ENCODE peak calls at places on chromosomes 11 and 22, in five cellular contexts. P is A549, J is HepG2, W is K562, Q is GM12878. H is an unnamed sample.

GRCh38 chr11:45457649-45458048 is 171.5 kb upstream of the SYT13 start:
- DNase-seq in P (no peak), J (no peak), W (no peak), Q (no peak), H (no peak)

GRCh38 chr11:126284829-126285228 is 1.9 kb downstream of the TIRAP start:
- DNase-seq in P (peak), J (peak), W (no peak), Q (peak), H (no peak)

GRCh38 chr22:48894064-48894671 is 933.5 kb downstream of the BRD1 start:
- DNase-seq in P (peak), J (no peak), W (peak), Q (no peak), H (no peak)

GRCh38 chr11:131217313-131218297 is 152.8 kb upstream of the NTM start:
- DNase-seq in P (no peak), J (no peak), W (no peak), Q (no peak), H (no peak)

GRCh38 chr22:36234919-36235318 is 4.4 kb downstream of the APOL2 start:
- DNase-seq in P (no peak), J (no peak), W (no peak), Q (no peak), H (no peak)

GRCh38 chr11:64347171-64347867 is 7.3 kb downstream of the CCDC88B start:
- DNase-seq in P (no peak), J (no peak), W (no peak), Q (no peak), H (no peak)

GRCh38 chr22:35540600-35541253 is at the start of gene RASD2:
- DNase-seq in P (peak), J (no peak), W (peak), Q (no peak), H (peak)

GRCh38 chr11:116700586-116701220 is 72.1 kb downstream of the BUD13 start:
- DNase-seq in P (no peak), J (no peak), W (no peak), Q (no peak), H (no peak)

GRCh38 chr22:41364955-41365354 is 16.8 kb upstream of the TEF start:
- DNase-seq in P (no peak), J (no peak), W (no peak), Q (no peak), H (no peak)

GRCh38 chr11:18384157-18384641 is 10.2 kb upstream of the LDHA start:
- DNase-seq in P (peak), J (peak), W (peak), Q (peak), H (no peak)

GRCh38 chr11:69705901-69706787 is 2.3 kb upstream of the FGF19 start:
- DNase-seq in P (no peak), J (peak), W (no peak), Q (no peak), H (no peak)

GRCh38 chr22:30245985-30246901 is at the start of gene LIF:
- DNase-seq in P (no peak), J (no peak), W (peak), Q (no peak), H (no peak)

GRCh38 chr22:49923445-49923844 is 5.0 kb downstream of the CRELD2 start:
- DNase-seq in P (no peak), J (no peak), W (no peak), Q (no peak), H (no peak)

GRCh38 chr22:49926916-49927315 is 8.5 kb downstream of the CRELD2 start:
- DNase-seq in P (no peak), J (no peak), W (no peak), Q (no peak), H (no peak)

GRCh38 chr22:49924113-49924833 is 5.8 kb downstream of the CRELD2 start:
- DNase-seq in P (no peak), J (no peak), W (no peak), Q (no peak), H (no peak)

GRCh38 chr22:49927483-49928184 is 9.2 kb downstream of the CRELD2 start:
- DNase-seq in P (no peak), J (no peak), W (no peak), Q (no peak), H (no peak)

GRCh38 chr22:49925525-49926128 is 7.2 kb downstream of the CRELD2 start:
- DNase-seq in P (no peak), J (no peak), W (no peak), Q (peak), H (no peak)
- TF ChIP-seq POLR2A in P (no peak), J (no peak), W (no peak), Q (peak), H (no peak)

GRCh38 chr11:2131371-2132228 is 7.6 kb downstream of the IGF2 start:
- DNase-seq in P (no peak), J (no peak), W (no peak), Q (no peak), H (no peak)
- TF ChIP-seq HDAC2 in P (no peak), J (no peak), W (no peak), Q (no peak), H (no peak)

GRCh38 chr11:62727833-62728721 is at the start of gene TTC9C:
- DNase-seq in P (peak), J (peak), W (peak), Q (peak), H (peak)
- TF ChIP-seq POLR2A in P (peak), J (peak), W (peak), Q (peak), H (no peak)

DNA sequence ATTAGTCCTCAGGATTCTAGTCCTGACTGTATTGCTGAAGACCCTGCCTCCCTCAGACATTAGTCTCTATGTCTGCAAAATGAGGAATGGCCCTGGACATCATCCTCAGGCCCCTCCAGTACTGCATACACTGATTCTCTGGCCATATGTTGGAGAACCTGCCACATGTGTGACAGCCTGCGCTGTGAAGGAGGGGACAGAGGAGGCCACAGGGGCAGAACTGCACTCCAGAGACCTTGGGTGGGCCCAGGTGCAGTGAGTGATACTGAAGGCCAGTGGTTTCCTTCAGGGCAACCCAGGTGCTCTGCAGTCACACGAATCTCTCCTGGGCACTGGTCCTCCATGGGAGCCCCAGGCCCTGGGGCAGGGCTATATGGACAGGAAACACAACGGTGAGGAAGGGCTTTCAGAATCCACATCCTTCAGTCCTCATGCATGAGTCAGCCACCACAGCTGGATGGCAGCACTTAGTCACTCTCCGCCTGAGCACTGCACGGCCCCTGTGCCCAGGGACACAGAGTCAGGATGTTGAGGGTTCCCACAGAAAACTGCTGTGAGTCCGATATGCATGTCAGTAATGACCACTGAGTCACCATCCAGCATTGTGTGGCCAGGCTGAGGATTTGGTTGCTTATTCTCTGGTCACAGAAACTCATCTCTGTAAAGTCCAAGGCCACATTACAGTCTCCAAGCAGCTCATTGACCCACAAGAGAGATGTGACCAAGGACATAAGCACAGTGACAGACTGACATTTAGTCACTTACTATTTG is 39.7 kb downstream of the ME3 start:
- DNase-seq in P (peak), J (peak), W (no peak), Q (peak), H (peak)
- TF ChIP-seq HDAC2 in P (no peak), J (no peak), W (no peak), Q (no peak), H (no peak)

DNA sequence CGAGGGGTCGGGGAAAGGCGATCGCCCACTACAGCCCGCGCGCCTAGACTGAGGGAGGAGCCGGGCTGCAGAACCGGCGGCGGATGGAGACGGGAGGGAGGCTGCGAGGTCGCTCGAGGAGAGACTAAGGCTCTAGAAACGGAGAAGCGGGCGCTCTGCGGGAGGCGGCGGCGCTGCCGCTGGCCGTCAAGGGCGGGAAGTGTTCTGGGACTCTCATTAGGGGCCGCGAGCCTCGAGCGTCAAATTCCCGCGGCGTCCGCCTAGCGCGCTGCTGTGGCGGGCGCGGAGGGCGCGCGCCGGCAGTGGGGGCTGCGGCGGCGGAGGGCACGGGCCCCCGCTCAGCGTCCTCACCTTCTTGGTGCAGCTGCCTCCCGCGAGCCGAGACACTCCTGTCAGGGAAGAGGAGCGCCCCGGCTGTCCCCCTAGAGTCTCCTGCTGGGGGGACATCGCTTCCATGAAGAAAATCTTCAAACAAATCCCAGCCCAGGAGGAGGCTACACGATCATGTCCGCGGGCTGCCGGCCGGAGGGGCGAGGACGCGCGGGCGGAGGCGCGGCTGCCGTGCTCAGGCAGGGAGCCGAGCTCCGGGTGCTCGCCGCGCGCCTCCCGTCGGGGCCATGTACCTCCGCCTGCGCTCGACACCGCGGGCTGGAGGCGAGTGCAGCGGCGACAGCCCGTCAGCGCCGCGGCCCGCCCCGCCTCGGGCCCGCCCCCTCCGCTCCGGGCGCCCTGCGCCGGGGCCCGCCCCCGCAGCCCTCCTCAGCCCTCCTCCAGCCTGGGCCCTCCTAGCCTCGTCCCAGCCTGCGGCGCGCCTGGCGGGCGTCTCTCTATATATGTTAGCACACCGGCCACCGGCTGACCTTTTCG is at the start of gene ARHGAP20:
- DNase-seq in P (peak), J (peak), W (peak), Q (no peak), H (peak)
- TF ChIP-seq POLR2A in P (no peak), J (no peak), W (no peak), Q (no peak), H (no peak)

GRCh38 chr11:12222099-12222751 is 111.8 kb downstream of the MICAL2 start:
- DNase-seq in P (no peak), J (peak), W (peak), Q (no peak), H (no peak)

GRCh38 chr11:12226093-12226492 is 115.7 kb downstream of the MICAL2 start:
- DNase-seq in P (no peak), J (no peak), W (no peak), Q (no peak), H (no peak)

GRCh38 chr11:12225046-12225739 is 114.8 kb downstream of the MICAL2 start:
- DNase-seq in P (no peak), J (no peak), W (no peak), Q (no peak), H (no peak)

GRCh38 chr11:12223771-12224536 is 113.6 kb downstream of the MICAL2 start:
- DNase-seq in P (no peak), J (no peak), W (no peak), Q (no peak), H (no peak)

GRCh38 chr11:12224537-12224893 is 114.1 kb downstream of the MICAL2 start:
- DNase-seq in P (no peak), J (no peak), W (no peak), Q (peak), H (no peak)
- TF ChIP-seq HDAC2 in P (no peak), J (no peak), W (no peak), Q (no peak), H (no peak)

GRCh38 chr11:63099555-63099954 is 44.5 kb downstream of the SLC22A24 start:
- DNase-seq in P (no peak), J (no peak), W (no peak), Q (no peak), H (no peak)
- TF ChIP-seq POLR2A in P (no peak), J (no peak), W (no peak), Q (no peak), H (no peak)

GRCh38 chr11:103202048-103202651 is 92.9 kb downstream of the DYNC2H1 start:
- DNase-seq in P (peak), J (peak), W (peak), Q (no peak), H (no peak)
- TF ChIP-seq HDAC2 in P (no peak), J (no peak), W (no peak), Q (no peak), H (no peak)

DNA sequence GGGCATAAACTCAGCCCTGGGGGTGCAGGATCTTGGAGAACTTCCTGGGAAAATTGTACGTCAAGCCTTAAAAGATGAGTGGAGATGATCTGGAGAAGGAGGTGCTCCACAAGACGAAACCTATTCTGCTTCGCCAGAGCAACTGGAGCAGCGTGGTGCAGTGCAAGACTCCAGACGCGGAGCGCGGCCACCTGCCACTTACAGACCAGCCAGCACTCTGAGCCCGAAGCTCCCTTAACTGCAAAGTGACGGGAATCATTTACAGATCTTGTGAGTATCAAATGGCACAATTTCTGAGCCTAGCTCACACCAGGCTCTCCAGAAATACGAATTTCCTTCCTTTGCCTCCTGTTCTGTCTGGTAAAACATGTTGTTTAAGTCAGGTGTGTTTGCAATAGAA is 369.3 kb downstream of the CADM1 start:
- DNase-seq in P (no peak), J (no peak), W (no peak), Q (no peak), H (no peak)
- TF ChIP-seq POLR2A in P (no peak), J (no peak), W (no peak), Q (no peak), H (no peak)

H was measured in H1.